ENCODE peak calls at places on chromosomes 5 and 9, in eight cellular contexts. Q is OCI-LY7, H is foreskin fibroblast, S is astrocyte of the spinal cord, Z is PC-3, K is adrenal gland, O is AG09309, X is GM12878. R is an unnamed sample.

GRCh38 chr5:159017787-159018186 is 81.9 kb downstream of the EBF1 start:
- DNase-seq in Q (no peak), H (peak; percentile 77), Z (peak; percentile 60), K (peak; percentile 64), O (no peak), S (peak; percentile 89), X (no peak), R (no peak)

GRCh38 chr5:171615201-171616001 is 170.2 kb upstream of the SMIM23 start:
- DNase-seq in S (no peak), H (no peak), Z (peak; percentile 53), O (no peak), X (no peak), Q (no peak), K (no peak), R (no peak)

GRCh38 chr5:115415143-115415491 is 118.7 kb upstream of the CCDC112 start:
- DNase-seq in Z (peak; percentile 86), Q (no peak), O (no peak), X (no peak), H (peak; percentile 97), S (peak; percentile 76), K (no peak), R (no peak)

GRCh38 chr9:115006660-115007059 is 76.3 kb upstream of the TNFSF8 start:
- DNase-seq in O (peak; percentile 96), K (no peak), Q (no peak), X (no peak), Z (peak; percentile 80), S (peak; percentile 87), H (peak; percentile 72), R (no peak)

GRCh38 chr9:113742878-113743277 is 133.2 kb upstream of the ZNF618 start:
- DNase-seq in K (no peak), S (no peak), H (no peak), X (no peak), O (no peak), Q (no peak), Z (no peak), R (no peak)

GRCh38 chr9:18824095-18824666 is 208.8 kb downstream of the SAXO1 start:
- DNase-seq in O (no peak), K (peak; percentile 61), X (no peak), H (no peak), S (no peak), Z (peak; percentile 66), Q (no peak), R (no peak)

GRCh38 chr9:126482361-126483044 is 131.2 kb upstream of the LMX1B start:
- DNase-seq in H (peak; percentile 28), S (peak; percentile 93), Z (no peak), Q (no peak), O (peak; percentile 54), K (peak; percentile 87), X (no peak), R (no peak)

GRCh38 chr5:428754-429452 is 14.1 kb upstream of the EXOC3 start:
- DNase-seq in H (no peak), S (no peak), X (no peak), Q (no peak), K (peak; percentile 39), Z (no peak), O (no peak), R (no peak)

GRCh38 chr5:10866913-10867312 is 105.9 kb upstream of the DAP start:
- DNase-seq in H (no peak), O (no peak), K (no peak), S (no peak), X (no peak), Z (peak; percentile 45), Q (no peak), R (no peak)

GRCh38 chr5:10860196-10860543 is 99.1 kb upstream of the DAP start:
- DNase-seq in X (no peak), O (no peak), S (no peak), Q (no peak), K (no peak), Z (no peak), H (no peak), R (no peak)

GRCh38 chr5:10860645-10861455 is 99.8 kb upstream of the DAP start:
- DNase-seq in K (no peak), Q (no peak), H (peak; percentile 36), S (peak; percentile 53), Z (peak; percentile 72), O (no peak), X (no peak), R (no peak)

GRCh38 chr5:10867408-10868303 is 106.6 kb upstream of the DAP start:
- DNase-seq in Q (no peak), K (no peak), X (no peak), S (no peak), Z (no peak), H (no peak), O (no peak), R (no peak)

DNA sequence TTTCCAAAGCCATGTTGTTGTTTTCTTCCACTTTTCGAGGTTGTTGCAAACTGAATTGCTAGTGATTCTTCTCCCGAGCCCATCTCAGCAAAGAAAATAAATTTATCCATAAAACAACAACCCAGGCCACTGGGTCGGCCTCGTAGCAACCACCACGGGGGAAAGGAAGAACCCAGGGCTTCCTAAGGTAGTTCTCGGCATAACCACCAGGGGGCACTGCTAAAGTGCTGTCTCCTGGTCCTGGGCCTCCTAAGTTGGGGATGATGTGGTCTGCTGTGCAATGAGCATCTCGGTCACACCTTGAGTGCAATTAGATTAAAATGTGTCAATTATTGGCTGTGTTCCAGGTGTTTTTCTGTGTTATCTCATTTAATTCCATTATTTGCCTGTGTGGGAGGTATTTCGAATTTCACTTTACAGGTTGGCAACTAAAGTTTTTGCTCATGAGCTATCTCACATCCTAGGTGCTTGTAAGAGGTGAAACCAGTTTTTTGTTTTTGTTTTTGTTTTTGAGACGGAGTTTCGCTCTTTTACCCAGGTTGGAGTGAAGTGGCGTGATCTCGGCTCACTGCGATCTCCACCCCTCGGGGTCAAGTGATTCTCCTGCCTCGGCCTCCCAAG is 102.8 kb upstream of the DAP start:
- DNase-seq in S (peak; percentile 33), H (no peak), K (peak; percentile 82), Z (peak; percentile 88), Q (peak; percentile 59), X (peak; percentile 8), O (no peak), R (peak; percentile 24)
- TF ChIP-seq CTCF in S (peak; percentile 87), H (peak; percentile 93), K (peak; percentile 71), Z (peak; percentile 100), Q (peak; percentile 95), X (peak; percentile 75), O (peak; percentile 86), R (peak; percentile 97)

DNA sequence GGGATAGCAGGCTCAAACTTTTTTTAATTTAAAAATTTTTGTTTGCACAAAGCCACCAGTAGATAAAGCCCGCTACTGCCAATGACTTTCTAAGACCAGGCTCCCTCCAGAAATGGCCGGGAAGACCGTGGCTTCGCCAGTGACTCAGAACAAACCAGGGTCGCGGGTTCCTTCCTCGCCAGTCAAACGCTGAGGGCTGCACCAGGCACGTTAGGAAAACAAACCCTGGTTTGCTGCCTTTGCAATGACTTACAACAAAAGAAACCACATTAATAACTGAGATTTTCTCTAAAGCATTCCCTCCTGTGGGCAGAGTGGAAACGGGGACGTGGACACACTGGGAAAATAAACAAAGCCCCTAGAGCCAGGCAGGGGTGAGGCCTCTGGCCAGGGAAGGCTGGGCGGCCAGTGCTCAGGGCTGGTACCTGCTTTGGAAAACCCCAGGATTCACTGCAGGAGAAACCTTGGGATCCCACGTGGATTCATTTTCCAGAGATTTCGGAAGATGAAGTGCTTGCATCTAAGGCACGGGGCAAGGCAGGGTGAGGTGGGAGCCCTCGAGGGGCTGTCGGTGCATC is 3.8 kb downstream of the PRRX2 start:
- DNase-seq in O (peak; percentile 75), K (no peak), Q (no peak), H (peak; percentile 84), Z (peak; percentile 5), S (peak; percentile 87), X (no peak), R (no peak)
- H3K4me3 ChIP-seq in O (no peak overlapping the region), K (no peak overlapping the region), Q (no peak overlapping the region), H (peak overlapping the region; percentile 35), Z (no peak overlapping the region), S (no peak overlapping the region), X (no peak overlapping the region), R (no peak overlapping the region)

GRCh38 chr5:114360816-114361723 is 800 bp upstream of the KCNN2 start:
- DNase-seq in Q (no peak), X (no peak), O (no peak), S (no peak), H (no peak), Z (no peak), K (peak; percentile 77), R (no peak)

GRCh38 chr5:114362197-114362976 is 517 bp downstream of the KCNN2 start:
- DNase-seq in X (no peak), S (no peak), K (no peak), Q (no peak), H (no peak), Z (no peak), O (no peak), R (no peak)

GRCh38 chr5:114362977-114363721 is 1.3 kb downstream of the KCNN2 start:
- DNase-seq in S (no peak), K (no peak), H (no peak), Z (no peak), Q (no peak), O (no peak), X (no peak), R (no peak)

GRCh38 chr5:114361724-114362196 is at the start of gene KCNN2:
- DNase-seq in S (peak; percentile 58), Q (no peak), X (peak; percentile 26), H (peak; percentile 69), K (peak; percentile 97), O (no peak), Z (peak; percentile 3), R (peak; percentile 22)

DNA sequence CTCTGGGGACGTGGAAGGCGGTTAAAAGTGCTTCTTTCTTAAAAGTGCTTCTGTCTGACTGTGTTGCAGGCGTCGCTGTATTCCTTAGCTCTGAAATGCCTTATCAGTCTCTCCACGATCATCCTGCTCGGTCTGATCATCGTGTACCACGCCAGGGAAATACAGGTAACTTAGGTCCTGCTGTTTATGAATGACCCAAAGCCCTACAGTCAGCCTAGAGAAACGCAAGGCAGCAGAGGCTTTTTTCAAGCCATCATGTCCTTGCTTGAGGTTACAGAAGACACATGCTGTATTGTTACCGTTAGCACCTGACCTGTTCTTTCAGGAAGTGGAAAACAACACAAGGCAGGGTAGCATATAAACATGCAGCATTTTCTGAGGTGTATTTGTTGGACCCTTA is 2.0 kb downstream of the KCNN2 start:
- DNase-seq in Q (no peak), O (no peak), H (no peak), K (no peak), Z (no peak), X (no peak), S (no peak), R (no peak)
- TF ChIP-seq CTCF in Q (no peak), O (no peak), H (no peak), K (no peak), Z (no peak), X (no peak), S (no peak), R (no peak)

GRCh38 chr5:134948929-134949328 is 18.8 kb upstream of the CATSPER3 start:
- DNase-seq in Q (no peak), K (no peak), X (no peak), S (peak; percentile 29), H (peak; percentile 9), Z (peak; percentile 60), O (no peak), R (no peak)

GRCh38 chr5:134945041-134945440 is 22.7 kb upstream of the CATSPER3 start:
- DNase-seq in Z (no peak), X (no peak), S (no peak), K (no peak), O (no peak), Q (no peak), H (peak; percentile 14), R (no peak)

GRCh38 chr5:134949335-134949734 is 18.4 kb upstream of the CATSPER3 start:
- DNase-seq in H (no peak), K (no peak), X (no peak), Q (no peak), Z (no peak), O (no peak), S (no peak), R (no peak)

GRCh38 chr5:134943547-134943946 is 24.2 kb upstream of the CATSPER3 start:
- DNase-seq in H (no peak), O (no peak), S (no peak), X (no peak), Z (no peak), K (no peak), Q (no peak), R (no peak)

DNA sequence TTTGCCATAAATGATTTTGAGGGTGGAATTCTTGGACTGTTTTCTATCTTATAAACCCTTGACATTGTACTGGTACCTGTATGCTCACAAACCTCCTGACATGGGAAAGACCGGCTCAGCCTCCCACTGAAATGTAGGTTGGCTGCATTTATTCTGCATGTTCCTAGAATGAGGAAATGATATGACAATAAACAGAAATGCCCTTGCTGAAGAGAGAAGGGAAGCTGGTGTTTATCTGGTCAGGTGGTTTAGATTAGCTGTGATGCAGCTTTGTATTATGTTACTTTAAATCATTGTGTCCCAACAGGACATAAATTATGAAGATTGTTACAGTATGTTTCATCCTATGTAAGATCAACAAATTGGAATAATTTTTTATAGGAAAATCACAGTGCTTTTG is 23.1 kb upstream of the CATSPER3 start:
- DNase-seq in S (no peak), Z (no peak), K (no peak), O (no peak), X (no peak), Q (no peak), H (peak; percentile 23), R (no peak)
- H3K4me3 ChIP-seq in S (no peak overlapping the region), Z (no peak overlapping the region), K (no peak overlapping the region), O (no peak overlapping the region), X (no peak overlapping the region), Q (no peak overlapping the region), H (no peak overlapping the region), R (no peak overlapping the region)

R was measured in GM12864.